ENCODE peak calls at places on chromosomes 6 and 20, in four cellular contexts. One of them, this sample, is unnamed.

GRCh38 chr20:63966172-63966943 is 3.4 kb downstream of the ZNF512B start:
- DNase-seq in HL-60: no peak
- DNase-seq in GM12878: no peak
- DNase-seq in K562: no peak
- DNase-seq in this sample: no peak

GRCh38 chr20:19737025-19737424 is 21.0 kb upstream of the RIN2 start:
- DNase-seq in GM12878: peak
- DNase-seq in K562: no peak
- DNase-seq in HL-60: peak
- DNase-seq in this sample: no peak

GRCh38 chr6:3240595-3240994 is 13.1 kb upstream of the TUBB2B start:
- DNase-seq in GM12878: no peak
- DNase-seq in HL-60: no peak
- DNase-seq in K562: no peak
- DNase-seq in this sample: no peak

GRCh38 chr6:47169785-47170685 is 127.9 kb upstream of the ADGRF1 start:
- DNase-seq in K562: no peak
- DNase-seq in HL-60: no peak
- DNase-seq in GM12878: no peak
- DNase-seq in this sample: no peak

GRCh38 chr6:131916847-131917246 is 34.3 kb downstream of the CCN2 start:
- DNase-seq in GM12878: no peak
- DNase-seq in HL-60: no peak
- DNase-seq in K562: no peak
- DNase-seq in this sample: no peak

GRCh38 chr6:97963148-97963680 is 680.2 kb upstream of the MMS22L start:
- DNase-seq in HL-60: no peak
- DNase-seq in GM12878: no peak
- DNase-seq in K562: no peak
- DNase-seq in this sample: no peak

GRCh38 chr6:138382498-138383265 is 5.0 kb downstream of the SMIM28 start:
- DNase-seq in K562: no peak
- DNase-seq in HL-60: no peak
- DNase-seq in GM12878: no peak
- DNase-seq in this sample: no peak

GRCh38 chr20:49541733-49542513 is 26.0 kb downstream of the PTGIS start:
- DNase-seq in K562: peak
- DNase-seq in GM12878: peak
- DNase-seq in HL-60: peak
- DNase-seq in this sample: peak

GRCh38 chr20:823326-823902 is 10.1 kb upstream of the FAM110A start:
- DNase-seq in GM12878: no peak
- DNase-seq in K562: no peak
- DNase-seq in HL-60: no peak
- DNase-seq in this sample: no peak

GRCh38 chr6:167501831-167502385 is 177.0 kb downstream of the TTLL2 start:
- DNase-seq in K562: peak
- DNase-seq in HL-60: no peak
- DNase-seq in GM12878: no peak
- DNase-seq in this sample: no peak

GRCh38 chr6:160992323-160993314 is 1.1 kb downstream of the MAP3K4 start:
- DNase-seq in K562: peak
- DNase-seq in GM12878: no peak
- DNase-seq in HL-60: peak
- DNase-seq in this sample: no peak

GRCh38 chr6:113405326-113406050 is 451.7 kb upstream of the MARCKS start:
- DNase-seq in GM12878: no peak
- DNase-seq in K562: no peak
- DNase-seq in HL-60: no peak
- DNase-seq in this sample: no peak

GRCh38 chr20:48983423-48984400 is 62.2 kb downstream of the ARFGEF2 start:
- DNase-seq in GM12878: no peak
- DNase-seq in HL-60: no peak
- DNase-seq in K562: peak
- DNase-seq in this sample: no peak

GRCh38 chr6:112466378-112467151 is 119.4 kb downstream of the RFPL4B start:
- DNase-seq in K562: no peak
- DNase-seq in HL-60: no peak
- DNase-seq in GM12878: no peak
- DNase-seq in this sample: no peak

GRCh38 chr20:62470459-62470858 is 5.3 kb downstream of the GATA5 start:
- DNase-seq in HL-60: no peak
- DNase-seq in K562: no peak
- DNase-seq in GM12878: no peak
- DNase-seq in this sample: no peak

GRCh38 chr6:113103618-113104390 is 753.3 kb upstream of the MARCKS start:
- DNase-seq in HL-60: no peak
- DNase-seq in GM12878: no peak
- DNase-seq in K562: no peak
- DNase-seq in this sample: no peak

GRCh38 chr6:49269190-49269589 is 193.9 kb downstream of the MMUT start:
- DNase-seq in HL-60: no peak
- DNase-seq in K562: no peak
- DNase-seq in GM12878: no peak
- DNase-seq in this sample: no peak

GRCh38 chr6:114844359-114844758 is 501.5 kb upstream of the HS3ST5 start:
- DNase-seq in GM12878: no peak
- DNase-seq in HL-60: no peak
- DNase-seq in K562: no peak
- DNase-seq in this sample: no peak

GRCh38 chr6:113466526-113466925 is 390.6 kb upstream of the MARCKS start:
- DNase-seq in K562: no peak
- DNase-seq in HL-60: no peak
- DNase-seq in GM12878: no peak
- DNase-seq in this sample: no peak

GRCh38 chr20:41470362-41471095 is 103.9 kb upstream of the EMILIN3 start:
- DNase-seq in K562: no peak
- DNase-seq in GM12878: no peak
- DNase-seq in HL-60: no peak
- DNase-seq in this sample: no peak

GRCh38 chr6:102114402-102114801 is 720.9 kb downstream of the GRIK2 start:
- DNase-seq in K562: no peak
- DNase-seq in GM12878: no peak
- DNase-seq in HL-60: peak
- DNase-seq in this sample: peak

GRCh38 chr6:152099816-152100618 is 292.5 kb downstream of the ESR1 start:
- DNase-seq in K562: no peak
- DNase-seq in GM12878: no peak
- DNase-seq in HL-60: no peak
- DNase-seq in this sample: no peak

GRCh38 chr6:36099872-36100483 is 30.3 kb upstream of the MAPK13 start:
- DNase-seq in HL-60: no peak
- DNase-seq in K562: peak
- DNase-seq in GM12878: no peak
- DNase-seq in this sample: no peak

GRCh38 chr6:2630362-2630761 is 120.4 kb downstream of the MYLK4 start:
- DNase-seq in GM12878: no peak
- DNase-seq in K562: peak
- DNase-seq in HL-60: no peak
- DNase-seq in this sample: no peak

GRCh38 chr6:101397199-101397598 is 3.7 kb downstream of the GRIK2 start:
- DNase-seq in GM12878: no peak
- DNase-seq in HL-60: no peak
- DNase-seq in K562: peak
- DNase-seq in this sample: no peak

GRCh38 chr20:48995599-48995998 is 50.5 kb upstream of the CSE1L start:
- DNase-seq in GM12878: no peak
- DNase-seq in K562: no peak
- DNase-seq in HL-60: no peak
- DNase-seq in this sample: no peak

GRCh38 chr20:46427384-46427783 is 21.0 kb upstream of the ELMO2 start:
- DNase-seq in K562: no peak
- DNase-seq in HL-60: no peak
- DNase-seq in GM12878: no peak
- DNase-seq in this sample: no peak

GRCh38 chr20:46423882-46424482 is 17.6 kb upstream of the ELMO2 start:
- DNase-seq in GM12878: no peak
- DNase-seq in HL-60: no peak
- DNase-seq in K562: no peak
- DNase-seq in this sample: no peak

GRCh38 chr20:46419882-46420281 is 13.5 kb upstream of the ELMO2 start:
- DNase-seq in HL-60: no peak
- DNase-seq in K562: no peak
- DNase-seq in GM12878: no peak
- DNase-seq in this sample: no peak

DNA sequence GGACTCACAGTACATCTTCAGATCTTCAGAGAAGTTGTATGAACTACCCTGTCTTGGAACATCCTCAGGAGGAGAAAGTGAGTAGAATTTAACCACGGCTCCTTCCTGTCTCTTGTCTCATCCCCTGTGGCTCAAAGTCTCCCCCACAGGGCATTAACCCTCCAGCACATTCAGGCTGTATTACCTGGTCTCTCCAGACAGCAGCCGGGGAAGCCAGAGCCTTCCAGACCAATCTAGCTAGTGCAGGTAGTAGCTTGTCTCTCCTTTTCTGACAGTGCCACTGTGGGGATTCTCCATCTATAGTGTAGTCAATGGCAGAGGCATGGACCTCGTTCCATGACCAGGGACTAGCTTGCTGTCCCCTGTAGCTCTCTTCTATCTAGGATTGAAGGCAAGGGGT is 16.9 kb upstream of the ELMO2 start:
- DNase-seq in K562: no peak
- DNase-seq in GM12878: no peak
- DNase-seq in HL-60: no peak
- DNase-seq in this sample: no peak
- TF ChIP-seq SPI1 in K562: no peak
- TF ChIP-seq SPI1 in GM12878: no peak
- TF ChIP-seq SPI1 in HL-60: no peak
- TF ChIP-seq SPI1 in this sample: no peak

DNA sequence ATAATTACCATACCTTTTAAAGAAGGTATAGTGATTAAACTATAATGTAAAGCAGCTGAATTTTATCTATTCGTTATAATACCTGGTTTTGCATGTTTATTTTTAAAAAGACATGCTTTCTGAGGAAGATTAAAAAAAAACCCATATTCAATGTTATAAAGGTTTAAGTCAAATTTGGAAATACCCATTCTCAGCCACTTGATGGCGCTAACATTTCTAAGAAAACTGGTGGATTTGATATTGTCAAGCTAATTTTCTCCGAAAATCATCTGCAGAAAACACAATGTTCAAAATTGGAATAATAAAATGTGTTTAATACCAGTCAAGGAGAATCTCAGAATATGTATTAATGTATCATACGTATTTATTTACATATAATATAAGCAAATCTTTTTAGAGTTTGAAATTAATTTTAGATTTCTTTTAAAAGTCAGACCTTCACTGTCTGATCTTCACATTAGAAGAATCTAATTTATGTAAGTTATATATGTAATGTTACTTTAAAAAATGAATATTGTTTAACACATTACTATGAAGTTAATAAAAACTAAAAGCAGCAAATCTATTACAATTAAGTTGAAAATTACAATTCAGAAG is 35.0 kb downstream of the SHPRH start:
- DNase-seq in HL-60: no peak
- DNase-seq in GM12878: no peak
- DNase-seq in K562: peak
- DNase-seq in this sample: no peak
- TF ChIP-seq SPI1 in HL-60: no peak
- TF ChIP-seq SPI1 in GM12878: no peak
- TF ChIP-seq SPI1 in K562: no peak
- TF ChIP-seq SPI1 in this sample: no peak

DNA sequence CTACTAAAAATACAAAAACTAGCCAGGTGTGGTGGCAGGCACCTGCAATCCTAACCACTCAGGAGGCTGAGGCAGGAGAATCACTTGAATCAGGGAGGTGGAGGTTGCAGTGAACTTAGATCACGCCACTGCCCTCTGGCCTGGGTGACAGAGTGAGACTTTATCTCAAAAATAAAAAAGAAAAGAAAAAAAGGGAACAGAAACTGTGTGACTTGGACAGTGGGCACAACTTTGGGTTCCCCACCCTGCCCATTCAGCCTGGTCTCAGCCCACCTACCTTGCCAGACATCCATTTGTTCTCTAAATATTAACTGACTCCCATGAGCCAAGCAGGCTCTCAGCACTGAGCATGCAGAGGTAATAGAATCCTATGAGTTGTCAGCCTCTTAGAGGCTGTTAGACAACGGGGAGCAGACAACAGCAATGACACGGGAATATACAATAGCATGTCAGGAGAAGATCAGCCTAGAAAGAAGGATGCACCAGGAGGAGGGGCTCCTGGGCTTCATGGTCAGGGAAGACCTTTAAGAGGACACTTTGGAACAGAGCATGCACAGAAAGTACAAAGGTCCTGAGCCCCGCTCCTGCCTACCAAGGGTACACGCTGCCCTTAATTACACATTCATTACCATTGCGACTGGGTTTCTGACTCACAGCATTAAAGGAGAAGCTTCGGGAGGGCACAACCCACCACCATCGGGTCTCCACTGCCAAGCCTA is 20.0 kb downstream of the FAM209B start:
- DNase-seq in HL-60: no peak
- DNase-seq in K562: no peak
- DNase-seq in GM12878: peak
- DNase-seq in this sample: no peak
- TF ChIP-seq SPI1 in HL-60: no peak
- TF ChIP-seq SPI1 in K562: no peak
- TF ChIP-seq SPI1 in GM12878: peak
- TF ChIP-seq SPI1 in this sample: peak

GRCh38 chr20:2208897-2209296 is 86.9 kb upstream of the TGM3 start:
- DNase-seq in GM12878: no peak
- DNase-seq in K562: no peak
- DNase-seq in HL-60: no peak
- DNase-seq in this sample: no peak
- TF ChIP-seq SPI1 in GM12878: no peak
- TF ChIP-seq SPI1 in K562: no peak
- TF ChIP-seq SPI1 in HL-60: no peak
- TF ChIP-seq SPI1 in this sample: no peak

This sample was measured in GM12891.